ENCODE peak calls at places on chromosomes 4 and X, in five cellular contexts. H, Q, S, T and D are unnamed samples.

GRCh38 chr4:7815562-7815961 is 124.1 kb downstream of the AFAP1 start:
- DNase-seq in H (no peak), Q (no peak), S (no peak), T (no peak), D (no peak)

GRCh38 chr4:6236816-6237390 is 32.7 kb upstream of the WFS1 start:
- DNase-seq in H (no peak), Q (peak; percentile 37), S (peak; percentile 37), T (no peak), D (no peak)

GRCh38 chr4:173092003-173092402 is 76.6 kb upstream of the GALNT7 start:
- DNase-seq in H (no peak), Q (no peak), S (no peak), T (no peak), D (no peak)

GRCh38 chr4:141599853-141600252 is 36.5 kb upstream of the IL15 start:
- DNase-seq in H (no peak), Q (no peak), S (no peak), T (no peak), D (no peak)

GRCh38 chr4:138158746-138159297 is 83.3 kb downstream of the SLC7A11 start:
- DNase-seq in H (no peak), Q (no peak), S (no peak), T (no peak), D (no peak)

GRCh38 chr4:2793578-2793919 is 664 bp downstream of the SH3BP2 start:
- DNase-seq in H (peak; percentile 12), Q (peak; percentile 89), S (peak; percentile 59), T (peak; percentile 21), D (no peak)

GRCh38 chr4:98642991-98643426 is 15.4 kb downstream of the TSPAN5 start:
- DNase-seq in H (no peak), Q (no peak), S (no peak), T (no peak), D (no peak)

GRCh38 chr4:186554485-186554884 is 882 bp downstream of the MTNR1A start:
- DNase-seq in H (no peak), Q (no peak), S (no peak), T (no peak), D (no peak)

GRCh38 chrX:115058276-115058675 is 40.9 kb upstream of the IL13RA2 start:
- DNase-seq in H (no peak), Q (no peak), S (no peak), T (peak; percentile 38), D (no peak)

GRCh38 chrX:124395145-124395858 is 48.9 kb downstream of the SH2D1A start:
- DNase-seq in H (no peak), Q (no peak), S (no peak), T (no peak), D (no peak)

GRCh38 chr4:3346146-3346545 is 53.3 kb downstream of the RGS12 start:
- DNase-seq in H (no peak), Q (no peak), S (peak; percentile 73), T (peak; percentile 75), D (no peak)

GRCh38 chrX:133412246-133412645 is 3.0 kb downstream of the GPC4 start:
- DNase-seq in H (no peak), Q (no peak), S (no peak), T (no peak), D (no peak)

GRCh38 chr4:174999407-174999806 is 81.2 kb downstream of the ADAM29 start:
- DNase-seq in H (no peak), Q (no peak), S (no peak), T (no peak), D (no peak)

DNA sequence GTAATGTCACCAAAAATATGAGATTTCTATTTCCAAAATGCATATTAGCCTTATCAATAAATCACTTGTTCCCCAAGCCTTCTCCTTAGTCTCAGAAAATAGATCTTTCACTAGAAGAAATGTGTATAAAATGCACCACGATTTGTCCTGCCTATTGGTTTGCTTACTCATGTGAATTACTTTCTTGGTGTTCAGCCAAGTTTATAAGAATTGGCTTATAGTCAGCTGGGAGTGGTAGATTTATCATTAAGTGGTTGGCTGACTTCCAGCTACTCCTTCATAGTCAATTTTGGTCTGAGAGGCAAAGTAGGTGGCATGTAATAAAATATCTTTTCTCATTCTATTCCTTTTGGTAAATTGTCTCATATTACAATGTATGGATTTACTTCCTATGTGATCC is 1.3 kb downstream of the SULT1E1 start:
- DNase-seq in H (no peak), Q (no peak), S (peak; percentile 44), T (no peak), D (no peak)
- H3K4me3 ChIP-seq in H (no peak overlapping the region), Q (no peak overlapping the region), S (no peak overlapping the region), T (no peak overlapping the region), D (no peak overlapping the region)

GRCh38 chr4:94550352-94550751 is 98.6 kb downstream of the PDLIM5 start:
- DNase-seq in H (no peak), Q (no peak), S (no peak), T (no peak), D (no peak)

GRCh38 chr4:94548571-94548970 is 96.8 kb downstream of the PDLIM5 start:
- DNase-seq in H (no peak), Q (no peak), S (no peak), T (peak; percentile 43), D (no peak)

GRCh38 chr4:94544811-94545210 is 93.1 kb downstream of the PDLIM5 start:
- DNase-seq in H (no peak), Q (no peak), S (no peak), T (no peak), D (no peak)

GRCh38 chr4:94545296-94545695 is 93.6 kb downstream of the PDLIM5 start:
- DNase-seq in H (no peak), Q (no peak), S (no peak), T (no peak), D (no peak)

DNA sequence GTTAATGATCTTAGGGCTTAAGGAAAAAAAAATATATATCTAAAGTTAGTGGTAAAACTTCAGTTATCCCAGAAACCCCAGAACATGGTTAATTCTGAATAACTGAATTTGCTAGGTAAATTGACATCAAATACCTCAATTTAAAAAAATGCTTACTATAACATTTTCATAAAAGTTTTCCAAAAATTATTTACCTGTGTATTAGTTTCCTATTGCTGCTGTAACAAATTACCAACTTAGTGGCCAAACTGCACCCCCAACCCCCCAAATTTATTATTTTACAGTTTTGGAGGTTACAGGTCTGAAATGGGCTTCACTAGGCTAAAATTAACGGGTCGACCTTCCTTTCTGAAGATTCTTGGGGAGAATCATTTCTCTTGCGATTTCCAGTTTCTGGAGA is 95.2 kb downstream of the PDLIM5 start:
- DNase-seq in H (no peak), Q (no peak), S (no peak), T (no peak), D (no peak)
- H3K27ac ChIP-seq in H (no peak overlapping the region), Q (no peak overlapping the region), S (no peak overlapping the region), T (peak overlapping the region; percentile 83), D (no peak overlapping the region)

DNA sequence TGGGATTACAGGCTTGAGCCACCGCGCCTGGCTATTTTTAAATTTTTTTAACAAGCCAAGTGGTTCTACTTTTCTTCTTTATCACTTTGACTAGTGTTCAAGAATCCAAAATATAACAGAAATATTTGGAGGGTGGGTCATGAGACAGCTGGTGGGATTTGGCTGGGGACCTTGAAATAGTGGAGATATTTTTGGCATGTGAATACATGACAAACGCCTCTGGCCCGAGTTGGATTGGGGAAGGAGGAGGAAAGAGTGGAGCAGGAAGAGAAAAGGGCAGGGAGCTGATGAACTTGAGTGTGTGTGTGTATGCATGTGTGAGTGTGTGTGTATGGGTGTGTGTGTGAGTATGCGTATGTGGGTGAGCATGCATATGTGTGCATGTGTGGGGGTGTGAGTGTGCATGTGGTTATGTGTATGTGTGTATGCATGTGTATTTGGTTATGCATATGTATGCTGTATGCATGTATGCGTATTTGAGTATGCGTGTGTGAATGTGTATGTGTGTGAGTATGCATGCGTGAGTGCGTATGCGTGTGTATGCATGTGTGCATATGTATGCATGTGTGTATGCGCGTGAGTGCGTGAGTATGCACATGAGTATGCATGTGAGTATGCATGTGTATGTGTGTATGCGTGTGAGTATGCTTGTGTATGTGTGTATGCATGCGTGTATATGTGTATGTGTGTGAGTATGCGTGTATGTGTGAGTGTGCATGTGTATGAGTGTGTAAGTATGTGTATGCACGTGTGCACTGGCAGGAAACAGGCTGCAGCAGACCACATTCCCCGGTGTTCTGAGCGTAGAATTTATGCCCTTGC is 49.6 kb downstream of the JADE1 start:
- DNase-seq in H (no peak), Q (no peak), S (no peak), T (no peak), D (no peak)
- H3K4me3 ChIP-seq in H (no peak overlapping the region), Q (no peak overlapping the region), S (no peak overlapping the region), T (no peak overlapping the region), D (no peak overlapping the region)

GRCh38 chrX:107738272-107738671 is 37.3 kb downstream of the TSC22D3 start:
- DNase-seq in H (no peak), Q (peak; percentile 71), S (no peak), T (peak; percentile 12), D (no peak)
- H3K27ac ChIP-seq in H (peak overlapping the region; percentile 97), Q (no peak overlapping the region), S (no peak overlapping the region), T (peak overlapping the region; percentile 93), D (no peak overlapping the region)

DNA sequence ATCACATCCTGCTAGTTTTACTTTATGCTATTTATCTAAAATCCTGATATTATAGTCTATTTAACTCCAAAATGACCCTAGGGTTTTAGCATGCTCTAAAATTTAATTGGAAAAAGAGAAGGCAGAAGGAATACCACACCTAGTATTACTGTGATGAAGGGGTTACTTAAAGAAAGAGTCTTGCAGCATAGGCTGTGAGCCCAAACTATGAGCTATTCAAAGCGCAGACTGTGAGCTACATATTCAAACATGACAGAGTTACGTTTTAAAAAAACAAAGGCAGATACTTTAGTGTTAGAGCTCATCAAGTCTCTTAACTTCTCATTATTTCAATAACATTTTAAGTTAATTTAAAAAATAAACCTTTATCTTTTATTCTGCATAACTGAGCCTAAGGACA is 247.7 kb upstream of the ETNPPL start:
- DNase-seq in H (no peak), Q (no peak), S (no peak), T (no peak), D (no peak)
- H3K4me3 ChIP-seq in H (no peak overlapping the region), Q (no peak overlapping the region), S (no peak overlapping the region), T (no peak overlapping the region), D (no peak overlapping the region)

GRCh38 chrX:30652527-30653414 is 452 bp upstream of the GK start:
- DNase-seq in H (peak; percentile 93), Q (peak; percentile 97), S (peak; percentile 97), T (peak; percentile 93), D (peak; percentile 91)
- H3K27ac ChIP-seq in H (peak overlapping the region; percentile 84), Q (peak overlapping the region; percentile 1), S (peak overlapping the region; percentile 81), T (peak overlapping the region; percentile 68), D (peak overlapping the region; percentile 84)